ENCODE peak calls at places on chromosomes 11 and 22, in seven cellular contexts. B is H9, N is nephron progenitor cell, D is tibial nerve, O is cardiac muscle cell, E is AG04449, X is astrocyte of the spinal cord. U is an unnamed sample.
A peak's percentile ranks its signal among the peaks of the same experiment; 100 is the strongest.

GRCh38 chr11:61783717-61784505 is 8.5 kb downstream of the TMEM258 start:
- DNase-seq in B (peak; percentile 29), N (no peak), D (no peak), O (no peak), E (no peak), X (peak; percentile 84), U (no peak)

GRCh38 chr11:46237248-46238077 is 40.0 kb upstream of the CREB3L1 start:
- DNase-seq in B (peak; percentile 77), N (peak; percentile 70), D (peak; percentile 43), O (peak; percentile 72), E (no peak), X (peak; percentile 90), U (no peak)

GRCh38 chr22:45686842-45687241 is 15.2 kb downstream of the ATXN10 start:
- DNase-seq in B (no peak), N (no peak), D (no peak), O (no peak), E (no peak), X (no peak), U (no peak)

GRCh38 chr11:8093931-8094575 is 13.0 kb downstream of the TUB start:
- DNase-seq in B (no peak), N (no peak), D (no peak), O (no peak), E (no peak), X (no peak), U (no peak)

GRCh38 chr11:71235719-71236118 is 16.7 kb downstream of the SHANK2 start:
- DNase-seq in B (peak; percentile 12), N (no peak), D (no peak), O (no peak), E (no peak), X (no peak), U (no peak)

GRCh38 chr11:111077938-111078337 is 167.6 kb upstream of the POU2AF2 start:
- DNase-seq in B (no peak), N (no peak), D (no peak), O (peak; percentile 6), E (no peak), X (no peak), U (no peak)

GRCh38 chr22:24548812-24549211 is 6.1 kb downstream of the GUCD1 start:
- DNase-seq in B (no peak), N (no peak), D (no peak), O (no peak), E (no peak), X (no peak), U (no peak)

GRCh38 chr11:14902650-14903350 is 10.8 kb upstream of the CYP2R1 start:
- DNase-seq in B (no peak), N (no peak), D (no peak), O (no peak), E (no peak), X (peak; percentile 45), U (no peak)

GRCh38 chr11:132586801-132587200 is 945.5 kb downstream of the OPCML start:
- DNase-seq in B (no peak), N (no peak), D (no peak), O (no peak), E (peak; percentile 44), X (peak; percentile 23), U (no peak)

GRCh38 chr22:29641781-29642355 is 38.4 kb downstream of the NF2 start:
- DNase-seq in B (no peak), N (no peak), D (no peak), O (no peak), E (no peak), X (no peak), U (no peak)

GRCh38 chr11:4066960-4067359 is 27.6 kb upstream of the RRM1 start:
- DNase-seq in B (no peak), N (no peak), D (no peak), O (no peak), E (no peak), X (no peak), U (no peak)

GRCh38 chr11:10042699-10043098 is 251.3 kb downstream of the SBF2 start:
- DNase-seq in B (no peak), N (no peak), D (no peak), O (no peak), E (no peak), X (peak; percentile 23), U (no peak)

GRCh38 chr11:16982256-16982671 is 31.9 kb downstream of the PLEKHA7 start:
- DNase-seq in B (no peak), N (no peak), D (no peak), O (no peak), E (no peak), X (no peak), U (no peak)

GRCh38 chr11:30314625-30315024 is 8.3 kb upstream of the ARL14EP start:
- DNase-seq in B (no peak), N (no peak), D (no peak), O (no peak), E (no peak), X (peak; percentile 26), U (no peak)
- TF ChIP-seq CTCF in B (peak; percentile 66), N (peak; percentile 42), D (no peak), O (peak; percentile 53), E (peak; percentile 34), X (peak; percentile 59), U (peak; percentile 78)

GRCh38 chr11:58060939-58061672 is 30.4 kb downstream of the OR6Q1 start:
- DNase-seq in B (peak; percentile 46), N (no peak), D (no peak), O (no peak), E (no peak), X (no peak), U (no peak)
- TF ChIP-seq CTCF in B (peak; percentile 59), N (no peak), D (no peak), O (peak; percentile 26), E (no peak), X (peak; percentile 22), U (peak; percentile 29)

GRCh38 chr11:118790357-118791014 is 478 bp downstream of the DDX6 start:
- DNase-seq in B (peak; percentile 66), N (peak; percentile 55), D (peak; percentile 78), O (peak; percentile 66), E (no peak), X (peak; percentile 71), U (no peak)

GRCh38 chr11:118792642-118793124 is 1.7 kb upstream of the DDX6 start:
- DNase-seq in B (peak; percentile 93), N (peak; percentile 54), D (peak; percentile 69), O (peak; percentile 86), E (peak; percentile 70), X (peak; percentile 92), U (no peak)

GRCh38 chr11:118789501-118790356 is 1.2 kb downstream of the DDX6 start:
- DNase-seq in B (no peak), N (no peak), D (peak; percentile 43), O (peak; percentile 13), E (no peak), X (peak; percentile 33), U (no peak)

GRCh38 chr11:118791961-118792578 is 1.1 kb upstream of the DDX6 start:
- DNase-seq in B (peak; percentile 39), N (peak; percentile 39), D (peak; percentile 22), O (no peak), E (no peak), X (no peak), U (peak; percentile 70)

GRCh38 chr11:118791015-118791960 is at the start of gene DDX6:
- DNase-seq in B (peak; percentile 84), N (peak; percentile 93), D (peak; percentile 86), O (peak; percentile 92), E (no peak), X (peak; percentile 93), U (peak; percentile 95)
- TF ChIP-seq CTCF in B (no peak), N (no peak), D (peak; percentile 29), O (peak; percentile 25), E (peak; percentile 67), X (peak; percentile 32), U (no peak)

DNA sequence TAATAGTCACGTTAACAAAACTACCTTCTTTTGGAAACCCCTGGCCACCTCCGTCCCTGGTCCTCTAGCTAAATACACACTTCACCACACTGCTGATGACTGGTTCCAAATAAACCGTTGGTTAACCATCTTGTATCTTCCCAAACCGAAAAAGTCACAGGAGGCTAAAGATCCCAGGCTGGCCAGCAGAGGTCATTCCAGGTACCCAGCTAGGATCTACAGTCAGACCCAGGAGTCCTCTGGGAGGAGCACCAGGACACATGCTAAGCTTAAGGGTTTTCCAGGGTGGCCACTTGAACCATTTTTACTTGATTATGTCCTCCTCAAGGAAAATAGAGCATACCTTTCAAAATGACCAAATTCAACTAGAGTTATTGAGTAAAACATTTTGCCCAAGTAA is 103.2 kb downstream of the ETS1 start:
- DNase-seq in B (no peak), N (no peak), D (no peak), O (no peak), E (no peak), X (no peak), U (no peak)
- TF ChIP-seq CTCF in B (peak; percentile 59), N (no peak), D (no peak), O (no peak), E (no peak), X (peak; percentile 13), U (no peak)

DNA sequence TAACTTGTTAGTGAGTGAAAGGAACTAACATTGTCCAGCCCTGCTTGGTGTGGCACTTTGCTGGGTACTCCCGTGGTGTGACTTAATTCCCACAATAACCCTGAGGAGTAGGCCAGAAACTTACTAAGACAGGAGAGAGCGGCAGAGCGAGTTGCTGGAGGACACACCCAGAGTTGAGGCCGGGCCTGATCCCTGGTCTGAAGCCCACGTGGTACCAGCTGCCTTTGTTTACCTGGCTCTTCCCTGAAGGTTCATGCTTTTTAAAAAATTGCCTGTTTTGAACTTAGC is 594 bp downstream of the MPST start:
- DNase-seq in B (no peak), N (no peak), D (peak; percentile 35), O (peak; percentile 42), E (no peak), X (peak; percentile 50), U (no peak)
- TF ChIP-seq CTCF in B (peak; percentile 6), N (no peak), D (no peak), O (no peak), E (no peak), X (no peak), U (no peak)

U was measured in type B pancreatic cell.